ENCODE peak calls at places on chromosomes 1 and 21, in seven cellular contexts. Y is glutamatergic neuron, W is sciatic nerve, V is hepatocyte, I is posterior vena cava, S is ovary, N is fibroblast of the conjunctiva. F is an unnamed sample.

GRCh38 chr1:62706985-62707745 is 19.0 kb upstream of the DOCK7 start:
- DNase-seq in V (no peak), Y (no peak), S (no peak), N (no peak), W (no peak), I (no peak), F (no peak)

GRCh38 chr1:161978011-161978790 is 45.5 kb downstream of the OLFML2B start:
- DNase-seq in Y (peak), W (no peak), N (no peak), S (no peak), I (no peak), V (no peak), F (no peak)

GRCh38 chr1:156420209-156421061 is 51.4 kb downstream of the RHBG start:
- DNase-seq in I (peak), Y (no peak), S (no peak), N (no peak), V (no peak), W (no peak), F (no peak)

GRCh38 chr1:52955129-52955970 is 28.3 kb downstream of the SCP2 start:
- DNase-seq in N (peak), W (no peak), Y (no peak), V (peak), I (no peak), S (no peak), F (no peak)

GRCh38 chr1:242033331-242033956 is 34.5 kb upstream of the MAP1LC3C start:
- DNase-seq in S (peak), N (no peak), W (no peak), V (no peak), Y (no peak), I (no peak), F (no peak)

GRCh38 chr1:12518956-12519707 is 98.9 kb downstream of the DHRS3 start:
- DNase-seq in Y (no peak), N (no peak), W (no peak), V (peak), I (peak), S (peak), F (no peak)

GRCh38 chr1:192351550-192351949 is 34.8 kb downstream of the RGS21 start:
- DNase-seq in S (no peak), N (no peak), W (no peak), V (no peak), Y (no peak), I (no peak), F (no peak)

GRCh38 chr1:160406131-160406968 is 6.0 kb downstream of the VANGL2 start:
- DNase-seq in Y (no peak), I (no peak), N (no peak), V (no peak), W (no peak), S (no peak), F (no peak)

GRCh38 chr1:225554216-225554812 is 98.6 kb downstream of the ENAH start:
- DNase-seq in W (no peak), Y (no peak), I (no peak), S (no peak), V (peak), N (peak), F (no peak)

GRCh38 chr1:228393268-228393699 is 13.4 kb downstream of the TRIM11 start:
- DNase-seq in W (peak), Y (no peak), I (peak), V (no peak), S (no peak), N (no peak), F (no peak)

GRCh38 chr1:39694026-39694425 is 2.8 kb upstream of the HPCAL4 start:
- DNase-seq in V (no peak), W (no peak), N (no peak), S (no peak), Y (no peak), I (no peak), F (no peak)

GRCh38 chr1:213166868-213167267 is 115.8 kb downstream of the RPS6KC1 start:
- DNase-seq in N (no peak), Y (no peak), W (no peak), S (no peak), V (no peak), I (no peak), F (no peak)

GRCh38 chr1:161885013-161885412 is 118.9 kb downstream of the ATF6 start:
- DNase-seq in Y (no peak), I (no peak), S (no peak), N (peak), W (peak), V (no peak), F (no peak)

GRCh38 chr21:44933199-44933937 is 6.5 kb upstream of the SLX9 start:
- DNase-seq in V (no peak), I (no peak), N (no peak), W (no peak), S (no peak), Y (no peak), F (no peak)

GRCh38 chr1:232143315-232143886 is 486.5 kb downstream of the SIPA1L2 start:
- DNase-seq in W (no peak), I (no peak), S (no peak), V (no peak), N (no peak), Y (no peak), F (no peak)